ENCODE peak calls at places on chromosomes 7 and 10, in four cellular contexts. K is K562, W is SK-N-SH, T is H1. A is an unnamed sample.

GRCh38 chr10:89888647-89889046 is 187.3 kb downstream of the KIF20B start:
- DNase-seq in W (no peak), K (no peak), T (no peak), A (no peak)

GRCh38 chr10:131010965-131011575 is 300.5 kb downstream of the TCERG1L start:
- DNase-seq in T (no peak), W (no peak), K (no peak), A (no peak)

GRCh38 chr7:103389263-103389662 is 41.8 kb downstream of the PSMC2 start:
- DNase-seq in T (no peak), W (no peak), K (no peak), A (no peak)

GRCh38 chr10:103933557-103934121 is 15.7 kb upstream of the STN1 start:
- DNase-seq in T (no peak), W (no peak), K (no peak), A (no peak)

GRCh38 chr10:16887565-16887964 is 70.3 kb upstream of the RSU1 start:
- DNase-seq in W (peak; percentile 42), T (no peak), K (no peak), A (no peak)

GRCh38 chr10:58981846-58982245 is 194.6 kb upstream of the PHYHIPL start:
- DNase-seq in K (no peak), W (no peak), T (no peak), A (no peak)

GRCh38 chr10:122128357-122128756 is 139.4 kb downstream of the TACC2 start:
- DNase-seq in K (no peak), W (no peak), T (no peak), A (no peak)

GRCh38 chr10:48800283-48800675 is 115.6 kb downstream of the WDFY4 start:
- DNase-seq in K (peak; percentile 20), T (no peak), W (no peak), A (no peak)

GRCh38 chr7:75737856-75738603 is 711 bp downstream of the HIP1 start:
- DNase-seq in K (peak; percentile 22), T (no peak), W (peak; percentile 43), A (peak; percentile 34)

GRCh38 chr7:80902716-80903308 is 16.0 kb downstream of the SEMA3C start:
- DNase-seq in W (no peak), K (no peak), T (no peak), A (no peak)

GRCh38 chr10:73922007-73922863 is 11.3 kb downstream of the PLAU start:
- DNase-seq in W (no peak), K (no peak), T (no peak), A (no peak)

GRCh38 chr7:22452142-22452763 is 47.7 kb downstream of the STEAP1B start:
- DNase-seq in T (peak; percentile 25), W (peak; percentile 74), K (peak; percentile 85), A (peak; percentile 86)

DNA sequence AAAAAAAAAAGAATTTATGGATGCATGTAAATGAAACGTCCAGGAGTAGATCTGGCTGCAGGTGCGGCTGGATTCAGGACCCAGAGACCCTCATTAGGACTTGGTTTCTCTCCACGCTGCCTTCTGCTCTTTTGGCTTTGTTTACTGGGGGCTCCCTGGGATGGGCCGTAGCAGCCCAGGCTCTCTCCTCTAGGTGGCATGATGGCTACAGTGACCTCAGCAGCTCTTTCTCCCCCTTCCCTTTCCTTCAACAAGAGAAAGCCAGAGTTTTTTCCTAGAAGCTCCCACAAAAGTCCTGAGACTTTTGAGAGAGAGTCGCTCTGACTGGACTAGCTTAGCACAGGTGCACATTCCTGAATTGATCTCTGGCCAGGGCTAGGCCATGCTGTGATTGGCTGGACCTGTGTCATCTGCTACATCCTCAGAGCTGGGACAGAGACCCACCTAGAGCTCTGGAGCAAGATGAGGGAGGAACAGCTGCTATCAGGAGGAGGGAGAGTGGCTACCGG is 67.8 kb upstream of the PDCD4 start:
- DNase-seq in W (peak; percentile 72), K (peak; percentile 45), T (peak; percentile 17), A (peak; percentile 48)
- TF ChIP-seq TEAD4 in W (no peak), K (no peak), T (no peak), A (no peak)

GRCh38 chr7:2202901-2203550 is 29.7 kb downstream of the MAD1L1 start:
- DNase-seq in K (no peak), T (no peak), W (peak; percentile 29), A (peak; percentile 7)

GRCh38 chr7:2201128-2201527 is 31.6 kb downstream of the MAD1L1 start:
- DNase-seq in T (no peak), W (peak; percentile 9), K (no peak), A (no peak)

GRCh38 chr7:2202361-2202761 is 30.4 kb downstream of the MAD1L1 start:
- DNase-seq in K (no peak), T (no peak), W (peak; percentile 33), A (no peak)

GRCh38 chr7:2200584-2200980 is 32.2 kb downstream of the MAD1L1 start:
- DNase-seq in K (no peak), W (no peak), T (no peak), A (no peak)

GRCh38 chr7:2201686-2202360 is 30.9 kb downstream of the MAD1L1 start:
- DNase-seq in K (no peak), T (no peak), W (peak; percentile 16), A (no peak)
- TF ChIP-seq TEAD4 in K (no peak), T (no peak), W (no peak), A (no peak)

GRCh38 chr7:23938937-23939552 is 229.0 kb downstream of the STK31 start:
- DNase-seq in T (peak; percentile 10), K (peak; percentile 27), W (peak; percentile 51), A (peak; percentile 57)
- TF ChIP-seq TEAD4 in T (no peak), K (no peak), W (no peak), A (no peak)

GRCh38 chr7:123538897-123539296 is 4.5 kb upstream of the IQUB start:
- DNase-seq in K (no peak), T (no peak), W (no peak), A (no peak)
- TF ChIP-seq TEAD4 in K (no peak), T (no peak), W (no peak), A (no peak)

GRCh38 chr7:135300913-135301765 is 67.5 kb downstream of the STRA8 start:
- DNase-seq in K (no peak), W (no peak), T (no peak), A (no peak)
- TF ChIP-seq TEAD4 in K (no peak), W (no peak), T (no peak), A (no peak)

GRCh38 chr7:50682079-50682478 is 100.6 kb downstream of the GRB10 start:
- DNase-seq in K (no peak), T (no peak), W (no peak), A (no peak)
- TF ChIP-seq TEAD4 in K (no peak), T (no peak), W (no peak), A (no peak)

GRCh38 chr10:132454296-132455198 is 57.5 kb downstream of the PWWP2B start:
- DNase-seq in T (no peak), K (no peak), W (no peak), A (no peak)

GRCh38 chr10:132457328-132458070 is 60.5 kb downstream of the PWWP2B start:
- DNase-seq in K (no peak), T (no peak), W (no peak), A (no peak)

GRCh38 chr10:132456881-132457280 is 59.9 kb downstream of the PWWP2B start:
- DNase-seq in T (no peak), W (no peak), K (no peak), A (no peak)

GRCh38 chr10:132455986-132456847 is 59.2 kb downstream of the PWWP2B start:
- DNase-seq in T (no peak), K (no peak), W (no peak), A (no peak)

GRCh38 chr10:132455441-132455971 is 58.5 kb downstream of the PWWP2B start:
- DNase-seq in W (no peak), T (no peak), K (no peak), A (no peak)
- TF ChIP-seq TEAD4 in W (no peak), T (no peak), K (no peak), A (no peak)

GRCh38 chr7:151057038-151057736 is 510 bp downstream of the CDK5 start:
- DNase-seq in T (no peak), K (peak; percentile 21), W (peak; percentile 84), A (no peak)

GRCh38 chr7:151057989-151058765 is 480 bp upstream of the CDK5 start:
- DNase-seq in K (peak; percentile 99), T (peak; percentile 99), W (peak; percentile 99), A (peak; percentile 98)

GRCh38 chr7:151057737-151057988 is at the start of gene CDK5:
- DNase-seq in K (no peak), W (no peak), T (no peak), A (no peak)

GRCh38 chr7:151058766-151059361 is 525 bp upstream of the SLC4A2 start:
- DNase-seq in T (no peak), K (no peak), W (no peak), A (no peak)

DNA sequence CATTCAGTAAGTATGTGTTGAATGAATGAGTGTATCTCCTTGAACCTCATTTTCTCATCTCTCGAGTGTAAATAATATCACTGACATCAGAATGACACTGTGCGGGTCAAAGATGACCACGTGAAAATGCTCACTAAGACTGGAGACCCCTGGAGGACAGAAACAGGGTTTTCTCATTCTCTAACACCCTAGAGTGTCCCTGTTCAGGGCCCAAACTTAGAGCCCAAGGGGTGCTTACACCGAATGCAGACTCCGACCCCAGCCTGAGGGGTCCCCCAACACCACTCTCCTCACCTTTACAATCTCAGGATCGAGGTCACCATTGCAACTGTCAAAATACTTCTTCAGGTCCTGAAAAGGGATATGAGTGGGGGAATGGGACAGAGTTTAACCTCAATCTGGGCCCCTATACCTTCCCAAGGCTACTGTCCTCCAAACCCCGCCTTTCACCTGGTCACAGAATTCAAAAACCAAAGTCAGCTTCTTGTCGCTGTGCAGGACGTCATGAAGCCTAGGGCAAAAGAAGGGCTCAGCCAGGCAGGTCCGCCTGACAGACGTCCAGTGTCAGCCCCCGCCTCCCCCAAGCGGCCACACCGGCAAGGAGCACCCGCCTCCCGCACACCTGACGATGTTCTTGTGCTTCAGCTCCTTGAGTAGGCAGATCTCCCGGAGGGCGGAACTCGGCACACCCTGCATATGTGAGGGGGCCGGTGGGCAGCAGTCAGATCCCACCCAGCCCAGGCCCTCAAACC is 1.2 kb downstream of the CDK5 start:
- DNase-seq in K (peak; percentile 76), T (no peak), W (no peak), A (peak; percentile 69)
- TF ChIP-seq TEAD4 in K (peak; percentile 39), T (no peak), W (no peak), A (no peak)